ENCODE peak calls at places on chromosomes 11 and 22, in seven cellular contexts. Q is stimulated activated CD4-positive, alpha-beta T cell treated with anti-CD3 and anti-CD28 coated beads, TNF-alpha, amount 100 ng/mL, for 4 hours; M is non-pigmented ciliary epithelial cell; O is uterus; G is left ventricle myocardium inferior; Y is activated naive CD8-positive, alpha-beta T cell treated with anti-CD3 and anti-CD28 coated beads, Interleukin-2, amount 50 U/mL, for 24 hours; T is CD8-positive, alpha-beta memory T cell. V is an unnamed sample.

GRCh38 chr11:14789879-14790484 is 102.0 kb downstream of the CYP2R1 start:
- DNase-seq in Q (no peak), M (no peak), O (no peak), G (no peak), Y (no peak), T (no peak), V (no peak)

GRCh38 chr11:623999-624704 is 603 bp downstream of the CDHR5 start:
- DNase-seq in Q (no peak), M (no peak), O (no peak), G (no peak), Y (no peak), T (no peak), V (no peak)

GRCh38 chr22:45296628-45297297 is 12.0 kb downstream of the UPK3A start:
- DNase-seq in Q (no peak), M (no peak), O (no peak), G (no peak), Y (no peak), T (no peak), V (peak)

GRCh38 chr11:122814401-122814800 is 23.9 kb upstream of the CRTAM start:
- DNase-seq in Q (no peak), M (no peak), O (no peak), G (no peak), Y (no peak), T (no peak), V (no peak)

GRCh38 chr22:18110194-18110943 is at the start of gene TUBA8:
- DNase-seq in Q (peak), M (no peak), O (no peak), G (peak), Y (peak), T (no peak), V (peak)

GRCh38 chr11:3217751-3218482 is 696 bp downstream of the MRGPRG start:
- DNase-seq in Q (no peak), M (no peak), O (peak), G (peak), Y (no peak), T (no peak), V (no peak)

GRCh38 chr22:31652911-31653684 is 8.9 kb downstream of the PISD start:
- DNase-seq in Q (no peak), M (no peak), O (no peak), G (no peak), Y (no peak), T (no peak), V (no peak)

GRCh38 chr22:17159504-17159951 is 451 bp upstream of the HDHD5 start:
- DNase-seq in Q (peak), M (peak), O (peak), G (peak), Y (peak), T (no peak), V (peak)

GRCh38 chr11:73055655-73056354 is 86.3 kb downstream of the FCHSD2 start:
- DNase-seq in Q (no peak), M (no peak), O (no peak), G (no peak), Y (no peak), T (no peak), V (no peak)

GRCh38 chr11:133916790-133917440 is 39.9 kb downstream of the IGSF9B start:
- DNase-seq in Q (no peak), M (no peak), O (no peak), G (no peak), Y (no peak), T (no peak), V (no peak)

GRCh38 chr11:94196363-94196762 is 67.7 kb downstream of the PANX1 start:
- DNase-seq in Q (no peak), M (no peak), O (no peak), G (no peak), Y (no peak), T (no peak), V (no peak)

GRCh38 chr22:39283312-39284141 is 35.9 kb downstream of the RPL3 start:
- DNase-seq in Q (no peak), M (no peak), O (peak), G (peak), Y (no peak), T (no peak), V (peak)

GRCh38 chr11:27158763-27159679 is 118.4 kb downstream of the BBOX1 start:
- DNase-seq in Q (no peak), M (peak), O (peak), G (no peak), Y (peak), T (no peak), V (no peak)

GRCh38 chr11:122085264-122085663 is 30.8 kb downstream of the BLID start:
- DNase-seq in Q (no peak), M (peak), O (no peak), G (no peak), Y (no peak), T (no peak), V (no peak)

GRCh38 chr11:70423523-70424505 is 25.5 kb downstream of the CTTN start:
- DNase-seq in Q (no peak), M (peak), O (no peak), G (no peak), Y (peak), T (no peak), V (no peak)

GRCh38 chr11:69001301-69002081 is 11.6 kb downstream of the MRGPRF start:
- DNase-seq in Q (no peak), M (no peak), O (peak), G (no peak), Y (no peak), T (no peak), V (no peak)

GRCh38 chr22:38872831-38873248 is 824 bp upstream of the CBX6 start:
- DNase-seq in Q (no peak), M (no peak), O (peak), G (peak), Y (no peak), T (peak), V (peak)

GRCh38 chr22:32208681-32209080 is 3.8 kb upstream of the RFPL2 start:
- DNase-seq in Q (no peak), M (no peak), O (no peak), G (no peak), Y (no peak), T (no peak), V (no peak)